ENCODE peak calls at places on chromosomes 4 and X, in nine cellular contexts. A is MM.1S, K is fibroblast of villous mesenchyme, U is WERI-Rb-1, G is bronchial epithelial cell, M is OCI-LY7, Y is pancreas, S is foreskin keratinocyte, Q is mesothelial cell of epicardium. O is an unnamed sample.

GRCh38 chr4:108272046-108272445 is 103.3 kb upstream of the LEF1 start:
- DNase-seq in A (no peak), K (peak), U (no peak), G (peak), M (no peak), Y (no peak), S (peak), Q (no peak), O (no peak)

GRCh38 chr4:54281060-54281781 is 52.1 kb downstream of the PDGFRA start:
- DNase-seq in A (no peak), K (peak), U (no peak), G (peak), M (no peak), Y (peak), S (no peak), Q (no peak), O (peak)

GRCh38 chrX:11533211-11533651 is 132.5 kb downstream of the ARHGAP6 start:
- DNase-seq in A (peak), K (peak), U (no peak), G (peak), M (peak), Y (no peak), S (peak), Q (no peak), O (no peak)

GRCh38 chr4:87868482-87868881 is 35.7 kb downstream of the MEPE start:
- DNase-seq in A (no peak), K (no peak), U (no peak), G (no peak), M (no peak), Y (no peak), S (no peak), Q (no peak), O (no peak)

GRCh38 chr4:95161781-95162469 is 386.8 kb downstream of the UNC5C start:
- DNase-seq in A (no peak), K (no peak), U (no peak), G (no peak), M (no peak), Y (no peak), S (no peak), Q (no peak), O (no peak)

GRCh38 chrX:1591863-1592127 is 391 bp downstream of the AKAP17A start:
- DNase-seq in A (no peak), K (no peak), U (no peak), G (no peak), M (no peak), Y (no peak), S (no peak), Q (no peak), O (no peak)

GRCh38 chrX:119475389-119476101 is 7.3 kb downstream of the SLC25A5 start:
- DNase-seq in A (no peak), K (no peak), U (no peak), G (peak), M (no peak), Y (no peak), S (no peak), Q (no peak), O (no peak)

GRCh38 chr4:138241281-138242075 is 671 bp downstream of the SLC7A11 start:
- DNase-seq in A (no peak), K (peak), U (no peak), G (no peak), M (peak), Y (peak), S (peak), Q (no peak), O (no peak)

GRCh38 chrX:18210470-18210869 is 10.2 kb downstream of the BEND2 start:
- DNase-seq in A (peak), K (peak), U (no peak), G (peak), M (no peak), Y (no peak), S (no peak), Q (no peak), O (no peak)

GRCh38 chrX:13005671-13006473 is 31.0 kb downstream of the TMSB4X start:
- DNase-seq in A (peak), K (no peak), U (no peak), G (no peak), M (peak), Y (no peak), S (no peak), Q (no peak), O (peak)

GRCh38 chr4:156829194-156829593 is 142.4 kb downstream of the PDGFC start:
- DNase-seq in A (no peak), K (peak), U (no peak), G (peak), M (no peak), Y (no peak), S (no peak), Q (no peak), O (no peak)

GRCh38 chr4:184591070-184591677 is 58.1 kb downstream of the CASP3 start:
- DNase-seq in A (no peak), K (no peak), U (no peak), G (no peak), M (no peak), Y (no peak), S (no peak), Q (no peak), O (no peak)

GRCh38 chr4:19936471-19936870 is 315.2 kb upstream of the SLIT2 start:
- DNase-seq in A (no peak), K (peak), U (no peak), G (no peak), M (no peak), Y (no peak), S (no peak), Q (no peak), O (no peak)

GRCh38 chr4:77022581-77023133 is 53.1 kb downstream of the CCNI start:
- DNase-seq in A (no peak), K (peak), U (peak), G (no peak), M (no peak), Y (no peak), S (no peak), Q (no peak), O (no peak)
- TF ChIP-seq CTCF in A (no peak), K (no peak), U (no peak), G (no peak), M (no peak), Y (no peak), S (no peak), Q (no peak), O (no peak)

GRCh38 chrX:48974033-48974432 is 2.4 kb upstream of the KCND1 start:
- DNase-seq in A (no peak), K (no peak), U (no peak), G (no peak), M (no peak), Y (no peak), S (no peak), Q (no peak), O (no peak)
- TF ChIP-seq CTCF in A (no peak), K (no peak), U (no peak), G (no peak), M (no peak), Y (no peak), S (no peak), Q (no peak), O (no peak)

GRCh38 chr4:67746797-67747495 is 7.2 kb downstream of the GNRHR start:
- DNase-seq in A (peak), K (peak), U (no peak), G (peak), M (peak), Y (no peak), S (no peak), Q (no peak), O (no peak)
- TF ChIP-seq CTCF in A (peak), K (peak), U (no peak), G (peak), M (peak), Y (peak), S (peak), Q (peak), O (peak)

GRCh38 chr4:102390438-102390837 is 45.2 kb upstream of the SLC39A8 start:
- DNase-seq in A (no peak), K (no peak), U (no peak), G (peak), M (no peak), Y (no peak), S (peak), Q (no peak), O (no peak)
- TF ChIP-seq CTCF in A (no peak), K (no peak), U (no peak), G (no peak), M (no peak), Y (no peak), S (peak), Q (no peak), O (no peak)

GRCh38 chr4:25857403-25857802 is 5.4 kb downstream of the SEL1L3 start:
- DNase-seq in A (no peak), K (no peak), U (no peak), G (no peak), M (peak), Y (no peak), S (no peak), Q (no peak), O (no peak)
- TF ChIP-seq CTCF in A (no peak), K (no peak), U (peak), G (no peak), M (peak), Y (no peak), S (peak), Q (no peak), O (no peak)

GRCh38 chr4:166172619-166173018 is 299.6 kb downstream of the TLL1 start:
- DNase-seq in A (peak), K (no peak), U (no peak), G (no peak), M (no peak), Y (no peak), S (no peak), Q (no peak), O (no peak)
- TF ChIP-seq CTCF in A (no peak), K (no peak), U (no peak), G (no peak), M (no peak), Y (no peak), S (no peak), Q (no peak), O (no peak)